ENCODE peak calls at places on chromosomes 5 and 9, in nine cellular contexts. U is NCI-H774; A is transverse colon; Y is stimulated activated CD8-positive, alpha-beta memory T cell treated with anti-CD3 and anti-CD28 coated beads, Interleukin-7, amount 100 ng/mL, for 1 hour; F is stomach; L is SIG-M5; X is activated CD4-positive, alpha-beta T cell treated with anti-CD3 and anti-CD28 coated beads, Interleukin-2, amount 50 U/mL, for 4 hours; Z is sciatic nerve; M is activated CD8-positive, alpha-beta T cell treated with anti-CD3 and anti-CD28 coated beads for 36 hours. S is an unnamed sample.

GRCh38 chr5:36403601-36404311 is 102.1 kb upstream of the RANBP3L start:
- DNase-seq in Z (no peak), F (no peak), U (no peak), L (peak), A (no peak), M (no peak), X (no peak), Y (no peak), S (no peak)

GRCh38 chr5:118033686-118034338 is 954.5 kb downstream of the DTWD2 start:
- DNase-seq in Z (no peak), U (no peak), A (no peak), L (no peak), Y (no peak), X (no peak), F (no peak), M (no peak), S (no peak)

GRCh38 chr9:127397722-127398647 is 1.0 kb downstream of the SLC2A8 start:
- DNase-seq in L (no peak), M (peak), U (no peak), Z (peak), Y (no peak), F (peak), X (no peak), A (peak), S (no peak)

GRCh38 chr5:139764250-139764791 is 31.3 kb upstream of the PSD2 start:
- DNase-seq in U (peak), X (no peak), F (no peak), M (peak), Z (no peak), Y (no peak), L (no peak), A (no peak), S (peak)

GRCh38 chr9:127955294-127956015 is 17.8 kb upstream of the DPM2 start:
- DNase-seq in L (no peak), U (peak), A (peak), X (peak), Z (no peak), F (peak), Y (peak), M (peak), S (peak)

GRCh38 chr5:173618927-173619519 is 2.6 kb upstream of the BOD1 start:
- DNase-seq in Y (peak), A (peak), U (peak), Z (no peak), X (peak), F (peak), L (no peak), M (peak), S (peak)

GRCh38 chr5:169934990-169935389 is 45.3 kb downstream of the INSYN2B start:
- DNase-seq in F (no peak), A (no peak), Z (no peak), Y (no peak), L (no peak), M (no peak), U (no peak), X (no peak), S (no peak)

GRCh38 chr5:77620404-77620803 is 18.1 kb downstream of the OTP start:
- DNase-seq in Y (no peak), M (no peak), F (no peak), Z (no peak), L (no peak), X (no peak), U (peak), A (no peak), S (no peak)

GRCh38 chr5:55123365-55123764 is 20.9 kb downstream of the GZMA start:
- DNase-seq in X (no peak), F (no peak), Z (no peak), Y (no peak), U (no peak), A (no peak), M (no peak), L (no peak), S (no peak)

GRCh38 chr5:75611324-75612210 is at the start of gene ANKDD1B:
- DNase-seq in L (no peak), Y (no peak), Z (peak), F (peak), X (no peak), U (no peak), M (peak), A (peak), S (no peak)

GRCh38 chr9:108645520-108645919 is 210.3 kb downstream of the ACTL7B start:
- DNase-seq in X (no peak), Z (peak), L (no peak), M (no peak), F (no peak), A (no peak), Y (no peak), U (no peak), S (no peak)

GRCh38 chr5:20610650-20611049 is 622.6 kb upstream of the CDH18 start:
- DNase-seq in U (peak), M (no peak), F (no peak), X (no peak), Z (no peak), Y (no peak), L (no peak), A (no peak), S (peak)

GRCh38 chr9:5263568-5264218 is 32.5 kb downstream of the INSL4 start:
- DNase-seq in U (no peak), M (no peak), Y (no peak), X (no peak), F (no peak), A (no peak), Z (no peak), L (no peak), S (no peak)

GRCh38 chr9:122354536-122355199 is 16.2 kb upstream of the PTGS1 start:
- DNase-seq in Y (no peak), U (no peak), A (no peak), M (no peak), F (no peak), L (no peak), X (no peak), Z (no peak), S (no peak)

GRCh38 chr9:134536101-134536900 is 105.3 kb upstream of the COL5A1 start:
- DNase-seq in Y (no peak), M (no peak), X (no peak), Z (peak), U (no peak), F (no peak), A (no peak), L (no peak), S (no peak)

GRCh38 chr9:29966247-29966646 is 2393.0 kb upstream of the C9orf72 start:
- DNase-seq in Z (no peak), U (no peak), X (no peak), F (no peak), Y (no peak), M (no peak), A (no peak), L (no peak), S (no peak)

GRCh38 chr5:76978869-76979268 is 26.0 kb downstream of the CRHBP start:
- DNase-seq in U (no peak), X (no peak), F (no peak), M (no peak), L (no peak), Z (no peak), Y (no peak), A (no peak), S (no peak)

GRCh38 chr5:114185274-114185673 is 176.6 kb upstream of the KCNN2 start:
- DNase-seq in Y (no peak), U (no peak), M (no peak), A (no peak), X (no peak), L (no peak), Z (no peak), F (no peak), S (no peak)

GRCh38 chr5:135203019-135203418 is 169.0 kb upstream of the PITX1 start:
- DNase-seq in M (no peak), X (no peak), U (no peak), A (no peak), L (no peak), Y (no peak), F (no peak), Z (no peak), S (no peak)

GRCh38 chr9:94639045-94639995 is at the start of gene FBP1:
- DNase-seq in Z (peak), A (peak), M (peak), F (peak), Y (no peak), U (peak), X (peak), L (peak), S (no peak)